ENCODE peak calls at places on chromosomes 6 and 20, in ten cellular contexts. One of them, this sample, is unnamed.

GRCh38 chr20:61932711-61933480 is 132.8 kb downstream of the TAF4 start:
- DNase-seq in HepG2: no peak
- DNase-seq in testis: no peak
- DNase-seq in A549: no peak
- DNase-seq in uterus: no peak
- DNase-seq in right lobe of liver: peak
- DNase-seq in heart left ventricle: no peak
- DNase-seq in spleen: peak
- DNase-seq in body of pancreas: no peak
- DNase-seq in sigmoid colon: peak
- DNase-seq in this sample: no peak

GRCh38 chr6:93120154-93120742 is 299.1 kb downstream of the EPHA7 start:
- DNase-seq in HepG2: no peak
- DNase-seq in testis: no peak
- DNase-seq in A549: no peak
- DNase-seq in uterus: no peak
- DNase-seq in right lobe of liver: no peak
- DNase-seq in heart left ventricle: no peak
- DNase-seq in spleen: no peak
- DNase-seq in body of pancreas: no peak
- DNase-seq in sigmoid colon: no peak
- DNase-seq in this sample: no peak

GRCh38 chr6:118650500-118651281 is 700 bp downstream of the CEP85L start:
- DNase-seq in HepG2: no peak
- DNase-seq in testis: peak
- DNase-seq in A549: peak
- DNase-seq in uterus: peak
- DNase-seq in right lobe of liver: peak
- DNase-seq in heart left ventricle: peak
- DNase-seq in spleen: peak
- DNase-seq in body of pancreas: peak
- DNase-seq in sigmoid colon: peak
- DNase-seq in this sample: peak

GRCh38 chr6:162058281-162058875 is 669.2 kb downstream of the PRKN start:
- DNase-seq in HepG2: peak
- DNase-seq in testis: no peak
- DNase-seq in A549: peak
- DNase-seq in uterus: no peak
- DNase-seq in right lobe of liver: peak
- DNase-seq in heart left ventricle: peak
- DNase-seq in spleen: no peak
- DNase-seq in body of pancreas: peak
- DNase-seq in sigmoid colon: no peak
- DNase-seq in this sample: peak

GRCh38 chr6:167760979-167761793 is 65.5 kb upstream of the AFDN start:
- DNase-seq in HepG2: peak
- DNase-seq in testis: peak
- DNase-seq in A549: no peak
- DNase-seq in uterus: peak
- DNase-seq in right lobe of liver: peak
- DNase-seq in heart left ventricle: peak
- DNase-seq in spleen: peak
- DNase-seq in body of pancreas: peak
- DNase-seq in sigmoid colon: peak
- DNase-seq in this sample: no peak

GRCh38 chr6:155580904-155581303 is 125.3 kb upstream of the NOX3 start:
- DNase-seq in HepG2: no peak
- DNase-seq in testis: no peak
- DNase-seq in A549: no peak
- DNase-seq in uterus: no peak
- DNase-seq in right lobe of liver: no peak
- DNase-seq in heart left ventricle: no peak
- DNase-seq in spleen: no peak
- DNase-seq in body of pancreas: no peak
- DNase-seq in sigmoid colon: no peak
- DNase-seq in this sample: no peak

GRCh38 chr6:108133594-108134179 is 32.1 kb upstream of the NR2E1 start:
- DNase-seq in HepG2: peak
- DNase-seq in testis: peak
- DNase-seq in A549: peak
- DNase-seq in uterus: peak
- DNase-seq in right lobe of liver: peak
- DNase-seq in heart left ventricle: peak
- DNase-seq in spleen: peak
- DNase-seq in body of pancreas: peak
- DNase-seq in sigmoid colon: peak
- DNase-seq in this sample: peak

GRCh38 chr6:152749336-152749735 is 1.3 kb upstream of the VIP start:
- DNase-seq in HepG2: no peak
- DNase-seq in testis: no peak
- DNase-seq in A549: no peak
- DNase-seq in uterus: no peak
- DNase-seq in right lobe of liver: no peak
- DNase-seq in heart left ventricle: no peak
- DNase-seq in spleen: no peak
- DNase-seq in body of pancreas: no peak
- DNase-seq in sigmoid colon: no peak
- DNase-seq in this sample: no peak

GRCh38 chr6:18148304-18149025 is 6.4 kb downstream of the TPMT start:
- DNase-seq in HepG2: no peak
- DNase-seq in testis: no peak
- DNase-seq in A549: no peak
- DNase-seq in uterus: peak
- DNase-seq in right lobe of liver: no peak
- DNase-seq in heart left ventricle: no peak
- DNase-seq in spleen: no peak
- DNase-seq in body of pancreas: no peak
- DNase-seq in sigmoid colon: no peak
- DNase-seq in this sample: peak

GRCh38 chr20:59392741-59393140 is 92.3 kb downstream of the EDN3 start:
- DNase-seq in HepG2: no peak
- DNase-seq in testis: no peak
- DNase-seq in A549: no peak
- DNase-seq in uterus: no peak
- DNase-seq in right lobe of liver: no peak
- DNase-seq in heart left ventricle: no peak
- DNase-seq in spleen: no peak
- DNase-seq in body of pancreas: no peak
- DNase-seq in sigmoid colon: no peak
- DNase-seq in this sample: no peak

GRCh38 chr20:22801528-22801927 is 217.2 kb upstream of the FOXA2 start:
- DNase-seq in HepG2: no peak
- DNase-seq in testis: no peak
- DNase-seq in A549: no peak
- DNase-seq in uterus: no peak
- DNase-seq in right lobe of liver: no peak
- DNase-seq in heart left ventricle: no peak
- DNase-seq in spleen: no peak
- DNase-seq in body of pancreas: no peak
- DNase-seq in sigmoid colon: no peak
- DNase-seq in this sample: no peak

GRCh38 chr6:107132330-107132954 is 17.1 kb upstream of the BEND3 start:
- DNase-seq in HepG2: peak
- DNase-seq in testis: peak
- DNase-seq in A549: no peak
- DNase-seq in uterus: no peak
- DNase-seq in right lobe of liver: no peak
- DNase-seq in heart left ventricle: no peak
- DNase-seq in spleen: no peak
- DNase-seq in body of pancreas: peak
- DNase-seq in sigmoid colon: no peak
- DNase-seq in this sample: no peak

DNA sequence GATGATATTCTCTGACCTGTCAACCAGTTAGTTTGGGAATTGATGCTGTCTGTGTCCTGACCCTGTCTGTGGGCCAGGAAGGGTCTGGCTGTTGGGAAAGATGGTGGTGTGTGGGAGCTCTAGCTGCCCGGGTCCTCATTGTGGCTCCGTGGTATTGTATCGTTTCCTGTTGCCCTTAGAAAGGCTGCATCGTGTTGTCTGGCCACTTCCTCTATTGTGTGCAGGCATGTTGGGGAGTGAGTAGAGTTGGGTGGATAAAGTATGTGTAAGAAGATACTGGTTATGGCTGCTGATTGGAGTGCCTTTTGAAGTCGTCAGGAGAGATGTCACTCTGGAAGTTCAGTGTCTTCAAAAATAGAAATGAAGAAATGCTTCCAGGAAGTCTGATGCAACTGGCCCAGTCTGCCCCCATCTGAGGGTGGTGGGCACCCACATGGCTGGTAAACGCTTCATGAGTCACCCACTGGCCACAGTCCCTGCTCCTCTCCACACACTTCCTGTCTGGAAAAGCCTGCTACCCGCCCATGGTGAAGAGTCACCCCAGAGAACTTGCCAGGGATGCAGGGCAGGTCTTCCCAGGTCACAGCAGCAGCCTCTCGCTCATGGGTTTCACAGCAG is 27.9 kb downstream of the PPARD start:
- DNase-seq in HepG2: peak
- DNase-seq in testis: peak
- DNase-seq in A549: peak
- DNase-seq in uterus: peak
- DNase-seq in right lobe of liver: no peak
- DNase-seq in heart left ventricle: peak
- DNase-seq in spleen: peak
- DNase-seq in body of pancreas: peak
- DNase-seq in sigmoid colon: peak
- DNase-seq in this sample: peak
- TF ChIP-seq POLR2A in HepG2: no peak
- TF ChIP-seq POLR2A in testis: no peak
- TF ChIP-seq POLR2A in A549: no peak
- TF ChIP-seq POLR2A in uterus: no peak
- TF ChIP-seq POLR2A in right lobe of liver: no peak
- TF ChIP-seq POLR2A in heart left ventricle: no peak
- TF ChIP-seq POLR2A in spleen: no peak
- TF ChIP-seq POLR2A in body of pancreas: no peak
- TF ChIP-seq POLR2A in sigmoid colon: no peak
- TF ChIP-seq POLR2A in this sample: peak

DNA sequence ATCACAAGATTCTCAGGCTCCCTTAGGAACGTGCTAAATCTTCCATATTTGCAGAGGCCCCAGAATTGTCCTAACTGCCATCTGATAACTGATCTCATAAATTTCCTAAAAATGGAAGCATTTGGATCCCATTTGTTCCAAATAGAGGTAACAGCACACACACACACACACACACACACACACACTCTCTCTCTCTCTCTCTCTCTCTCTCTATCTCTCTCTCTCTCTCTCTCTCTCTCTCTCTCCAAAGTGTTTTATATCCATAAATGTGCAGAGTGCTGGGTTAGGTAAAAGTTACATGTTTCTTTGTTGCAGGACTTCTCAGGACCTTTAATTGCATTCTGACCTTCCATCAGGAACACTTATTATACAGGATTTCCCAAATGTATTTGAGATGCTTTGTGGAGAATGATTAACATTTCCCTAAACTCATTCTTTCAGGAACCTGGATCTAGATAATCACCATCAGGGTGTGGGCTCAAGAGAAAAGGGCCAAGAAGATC is 8.5 kb upstream of the STK38 start:
- DNase-seq in HepG2: no peak
- DNase-seq in testis: no peak
- DNase-seq in A549: no peak
- DNase-seq in uterus: no peak
- DNase-seq in right lobe of liver: no peak
- DNase-seq in heart left ventricle: no peak
- DNase-seq in spleen: no peak
- DNase-seq in body of pancreas: no peak
- DNase-seq in sigmoid colon: no peak
- DNase-seq in this sample: no peak
- TF ChIP-seq POLR2A in HepG2: no peak
- TF ChIP-seq POLR2A in testis: no peak
- TF ChIP-seq POLR2A in A549: no peak
- TF ChIP-seq POLR2A in uterus: no peak
- TF ChIP-seq POLR2A in right lobe of liver: no peak
- TF ChIP-seq POLR2A in heart left ventricle: no peak
- TF ChIP-seq POLR2A in spleen: no peak
- TF ChIP-seq POLR2A in body of pancreas: no peak
- TF ChIP-seq POLR2A in sigmoid colon: no peak
- TF ChIP-seq POLR2A in this sample: no peak

DNA sequence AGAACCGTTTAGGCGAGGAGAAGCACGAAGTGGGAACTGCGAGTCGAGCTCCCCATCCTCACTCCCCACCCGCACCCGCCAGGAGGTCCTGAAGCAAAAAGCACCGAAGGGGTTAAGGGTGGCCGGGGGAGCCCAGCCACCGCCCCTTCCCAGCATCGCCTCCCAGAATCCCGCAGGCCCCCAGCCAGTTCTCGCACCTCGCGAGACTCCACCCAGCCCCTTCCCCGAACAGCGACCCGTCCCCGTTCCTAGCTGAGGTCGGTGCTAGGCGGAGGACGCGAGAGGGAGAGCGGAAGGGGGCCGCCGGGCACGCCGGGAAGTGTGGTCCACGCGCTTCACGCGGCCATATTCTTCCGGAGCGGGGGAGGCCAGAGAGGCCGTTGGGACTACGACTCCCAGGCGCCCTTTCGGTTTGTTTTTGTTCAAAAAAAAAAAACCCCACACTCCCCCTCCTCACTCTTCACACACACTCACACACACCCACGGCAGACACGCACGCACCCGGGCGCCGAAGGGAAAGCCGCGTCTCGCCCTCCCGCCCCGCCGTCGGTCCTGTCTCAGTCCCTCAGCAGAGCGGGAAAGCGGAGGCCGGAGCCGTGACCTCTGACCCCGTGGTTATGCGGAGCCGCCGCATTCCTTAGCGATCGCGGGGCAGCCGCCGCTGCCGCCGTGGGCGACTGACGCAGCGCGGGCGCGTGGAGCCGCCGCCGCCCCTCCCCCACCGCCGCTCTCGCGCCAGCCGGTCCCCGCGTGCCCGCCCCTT is at the start of gene ASXL1:
- DNase-seq in HepG2: peak
- DNase-seq in testis: peak
- DNase-seq in A549: peak
- DNase-seq in uterus: peak
- DNase-seq in right lobe of liver: peak
- DNase-seq in heart left ventricle: peak
- DNase-seq in spleen: peak
- DNase-seq in body of pancreas: peak
- DNase-seq in sigmoid colon: peak
- DNase-seq in this sample: peak
- TF ChIP-seq POLR2A in HepG2: peak
- TF ChIP-seq POLR2A in testis: peak
- TF ChIP-seq POLR2A in A549: peak
- TF ChIP-seq POLR2A in uterus: no peak
- TF ChIP-seq POLR2A in right lobe of liver: peak
- TF ChIP-seq POLR2A in heart left ventricle: no peak
- TF ChIP-seq POLR2A in spleen: peak
- TF ChIP-seq POLR2A in body of pancreas: peak
- TF ChIP-seq POLR2A in sigmoid colon: no peak
- TF ChIP-seq POLR2A in this sample: peak

DNA sequence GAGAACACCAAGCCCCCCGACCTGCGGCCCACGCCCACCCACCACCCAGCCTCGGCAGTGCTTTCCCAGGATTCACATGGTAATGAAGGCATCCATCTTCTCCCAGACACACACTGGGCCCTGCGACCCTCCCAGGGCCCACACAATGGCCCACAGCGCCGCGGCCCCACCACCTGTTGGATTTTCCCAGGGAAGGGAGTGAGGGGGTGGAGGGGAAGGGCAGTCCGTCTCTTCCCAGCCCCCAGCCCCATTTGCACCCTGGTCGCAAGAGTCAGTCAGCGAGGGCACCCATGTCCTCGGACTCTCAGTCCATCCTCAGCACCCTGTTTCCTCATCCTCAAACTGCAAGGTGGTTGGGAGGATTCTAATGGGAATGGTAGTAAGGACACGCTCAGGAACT is 23.7 kb upstream of the ID1 start:
- DNase-seq in HepG2: no peak
- DNase-seq in testis: no peak
- DNase-seq in A549: no peak
- DNase-seq in uterus: no peak
- DNase-seq in right lobe of liver: no peak
- DNase-seq in heart left ventricle: no peak
- DNase-seq in spleen: no peak
- DNase-seq in body of pancreas: no peak
- DNase-seq in sigmoid colon: no peak
- DNase-seq in this sample: no peak
- TF ChIP-seq POLR2A in HepG2: no peak
- TF ChIP-seq POLR2A in testis: no peak
- TF ChIP-seq POLR2A in A549: no peak
- TF ChIP-seq POLR2A in uterus: no peak
- TF ChIP-seq POLR2A in right lobe of liver: no peak
- TF ChIP-seq POLR2A in heart left ventricle: no peak
- TF ChIP-seq POLR2A in spleen: no peak
- TF ChIP-seq POLR2A in body of pancreas: no peak
- TF ChIP-seq POLR2A in sigmoid colon: no peak
- TF ChIP-seq POLR2A in this sample: no peak

This sample was measured in H54.